ENCODE peak calls at places on chromosome 19, in seven cellular contexts. Z, M, F, Y, N, W and O are unnamed samples.

GRCh38 chr19:610071-610800 is 20.6 kb downstream of the HCN2 start:
- DNase-seq in Z (no peak), M (no peak), F (peak; percentile 41), Y (peak; percentile 52), N (no peak), W (no peak), O (no peak)

GRCh38 chr19:13234518-13234917 is 84.3 kb downstream of the IER2 start:
- DNase-seq in Z (peak; percentile 88), M (no peak), F (peak; percentile 73), Y (peak; percentile 73), N (no peak), W (peak; percentile 35), O (no peak)

GRCh38 chr19:29785955-29786589 is 25.7 kb upstream of the CCNE1 start:
- DNase-seq in Z (peak; percentile 16), M (no peak), F (no peak), Y (no peak), N (no peak), W (no peak), O (no peak)

GRCh38 chr19:38173324-38174041 is 50.5 kb downstream of the DPF1 start:
- DNase-seq in Z (no peak), M (no peak), F (peak; percentile 28), Y (no peak), N (no peak), W (no peak), O (peak; percentile 81)

GRCh38 chr19:39599116-39599515 is 3.2 kb upstream of the LGALS13 start:
- DNase-seq in Z (peak; percentile 43), M (no peak), F (no peak), Y (no peak), N (no peak), W (no peak), O (no peak)

GRCh38 chr19:43779820-43780219 is 953 bp downstream of the KCNN4 start:
- DNase-seq in Z (peak; percentile 82), M (no peak), F (no peak), Y (no peak), N (no peak), W (no peak), O (no peak)

GRCh38 chr19:5826531-5827341 is 12.8 kb downstream of the FUT6 start:
- DNase-seq in Z (peak; percentile 33), M (no peak), F (peak; percentile 78), Y (peak; percentile 88), N (peak; percentile 91), W (peak; percentile 77), O (peak; percentile 80)

GRCh38 chr19:47644199-47644598 is 35.3 kb downstream of the BICRA start:
- DNase-seq in Z (no peak), M (no peak), F (no peak), Y (no peak), N (no peak), W (no peak), O (no peak)

GRCh38 chr19:18606281-18607221 is at the start of gene CRLF1:
- DNase-seq in Z (no peak), M (no peak), F (no peak), Y (no peak), N (no peak), W (no peak), O (no peak)

GRCh38 chr19:13097331-13098258 is 5.1 kb downstream of the LYL1 start:
- DNase-seq in Z (peak; percentile 89), M (no peak), F (no peak), Y (no peak), N (peak; percentile 87), W (peak; percentile 62), O (no peak)

GRCh38 chr19:9827325-9828238 is at the start of gene UBL5:
- DNase-seq in Z (peak; percentile 96), M (peak; percentile 72), F (peak; percentile 92), Y (peak; percentile 94), N (peak; percentile 94), W (peak; percentile 92), O (peak; percentile 93)
- TF ChIP-seq POLR2A in Z (peak; percentile 96), M (peak; percentile 98), F (peak; percentile 49), Y (peak; percentile 90), N (peak; percentile 89), W (peak; percentile 86), O (peak; percentile 84)

GRCh38 chr19:17248011-17248776 is 2.5 kb upstream of the NR2F6 start:
- DNase-seq in Z (no peak), M (no peak), F (peak; percentile 60), Y (peak; percentile 73), N (no peak), W (no peak), O (no peak)
- TF ChIP-seq EP300 in Z (no peak), M (no peak), F (no peak), Y (no peak), N (no peak), W (no peak), O (no peak)

GRCh38 chr19:9528757-9529336 is 9.6 kb downstream of the ZNF426 start:
- DNase-seq in Z (no peak), M (no peak), F (no peak), Y (no peak), N (no peak), W (no peak), O (no peak)
- TF ChIP-seq POLR2AphosphoS5 in Z (no peak), M (no peak), F (no peak), Y (no peak), N (no peak), W (no peak), O (no peak)

DNA sequence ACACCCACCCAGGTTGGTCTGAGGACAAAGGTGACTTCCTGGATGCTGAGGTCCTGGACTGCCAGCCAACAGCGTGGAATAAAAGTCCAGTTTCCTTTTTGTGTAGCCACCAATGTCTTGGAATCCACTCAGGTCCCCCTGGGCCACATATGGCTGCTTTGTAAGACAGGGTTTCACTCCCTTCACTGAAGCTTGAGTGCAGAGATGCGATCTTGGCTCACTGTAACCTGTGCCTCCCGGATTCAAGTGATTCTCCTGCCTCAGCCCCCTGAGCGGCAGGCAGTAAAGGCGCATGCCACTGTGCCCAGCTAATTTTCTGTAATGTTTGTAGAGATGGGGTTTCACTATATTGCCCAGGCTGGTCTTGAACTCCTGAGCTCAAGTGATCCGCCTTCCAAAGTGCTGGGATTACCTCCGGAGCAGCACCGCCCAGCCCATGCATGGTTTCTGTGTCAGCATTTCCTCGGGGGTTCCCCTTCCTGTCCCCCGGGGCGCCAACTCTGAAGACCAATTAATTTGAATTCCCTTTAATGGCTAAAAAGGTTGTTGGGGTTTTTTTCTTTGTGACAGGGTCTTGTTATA is 17.5 kb downstream of the KANK2 start:
- DNase-seq in Z (no peak), M (peak; percentile 59), F (no peak), Y (no peak), N (no peak), W (no peak), O (no peak)
- TF ChIP-seq POLR2A in Z (no peak), M (peak; percentile 52), F (no peak), Y (no peak), N (no peak), W (no peak), O (no peak)